ENCODE peak calls at places on chromosome 5, in eight cellular contexts. B, F, M, R, W, E, O and K are unnamed samples.

GRCh38 chr5:14773588-14773987 is 98.0 kb downstream of the ANKH start:
- DNase-seq in F (no peak), R (no peak), B (no peak), W (no peak), M (no peak), E (no peak), O (no peak), K (no peak)

GRCh38 chr5:43099615-43100014 is 21.1 kb upstream of the ZNF131 start:
- DNase-seq in O (no peak), F (no peak), B (no peak), M (no peak), R (no peak), E (no peak), W (no peak), K (no peak)

GRCh38 chr5:141986072-141986471 is 17.2 kb downstream of the RNF14 start:
- DNase-seq in B (no peak), M (no peak), F (no peak), W (no peak), R (no peak), O (no peak), E (no peak), K (no peak)

GRCh38 chr5:180441577-180441976 is 52.6 kb upstream of the CNOT6 start:
- DNase-seq in E (no peak), M (no peak), B (peak), F (peak), R (no peak), W (no peak), O (no peak), K (no peak)

GRCh38 chr5:132662925-132663770 is 5.2 kb downstream of the IL13 start:
- DNase-seq in F (no peak), O (no peak), E (no peak), B (no peak), R (no peak), W (peak), M (no peak), K (no peak)

GRCh38 chr5:169350759-169351240 is 49.9 kb upstream of the SLIT3 start:
- DNase-seq in B (peak), E (no peak), F (peak), R (peak), M (peak), O (peak), W (no peak), K (peak)

GRCh38 chr5:154516475-154516874 is 38.4 kb upstream of the HAND1 start:
- DNase-seq in O (no peak), F (no peak), M (no peak), E (no peak), B (no peak), R (no peak), W (no peak), K (peak)

GRCh38 chr5:98940586-98940985 is 11.8 kb upstream of the CHD1 start:
- DNase-seq in B (peak), F (no peak), R (no peak), M (peak), W (no peak), O (no peak), E (no peak), K (no peak)

GRCh38 chr5:96537386-96537785 is 104.3 kb upstream of the PCSK1 start:
- DNase-seq in E (no peak), W (peak), O (peak), M (peak), R (no peak), B (peak), F (no peak), K (no peak)

GRCh38 chr5:93925321-93925720 is 183.9 kb upstream of the POU5F2 start:
- DNase-seq in E (no peak), W (no peak), R (no peak), F (no peak), M (peak), O (peak), B (no peak), K (no peak)

GRCh38 chr5:115601709-115602584 is at the start of gene TICAM2:
- DNase-seq in E (peak), M (peak), F (peak), R (no peak), B (peak), W (peak), O (peak), K (peak)

GRCh38 chr5:163269624-163270023 is 167.8 kb upstream of the CCNG1 start:
- DNase-seq in O (peak), F (no peak), M (peak), B (no peak), E (no peak), W (no peak), R (no peak), K (no peak)

GRCh38 chr5:11166906-11167305 is 405.9 kb upstream of the DAP start:
- DNase-seq in W (no peak), F (no peak), O (peak), M (peak), E (no peak), R (no peak), B (no peak), K (peak)

GRCh38 chr5:38783011-38783551 is 62.7 kb upstream of the OSMR start:
- DNase-seq in B (peak), E (no peak), O (peak), W (no peak), M (peak), R (no peak), F (no peak), K (no peak)

GRCh38 chr5:176744584-176744965 is 65.8 kb upstream of the UNC5A start:
- DNase-seq in W (no peak), O (peak), F (no peak), E (no peak), B (peak), M (no peak), R (no peak), K (no peak)

GRCh38 chr5:142576303-142576702 is 109.6 kb downstream of the FGF1 start:
- DNase-seq in M (no peak), R (no peak), E (no peak), B (no peak), F (peak), W (no peak), O (no peak), K (no peak)

GRCh38 chr5:139194486-139194885 is 3.7 kb downstream of the SIL1 start:
- DNase-seq in E (no peak), M (no peak), F (no peak), W (no peak), B (no peak), O (no peak), R (no peak), K (no peak)

GRCh38 chr5:139193928-139194327 is 4.2 kb downstream of the SIL1 start:
- DNase-seq in E (no peak), R (no peak), F (no peak), M (no peak), W (peak), O (no peak), B (peak), K (peak)

DNA sequence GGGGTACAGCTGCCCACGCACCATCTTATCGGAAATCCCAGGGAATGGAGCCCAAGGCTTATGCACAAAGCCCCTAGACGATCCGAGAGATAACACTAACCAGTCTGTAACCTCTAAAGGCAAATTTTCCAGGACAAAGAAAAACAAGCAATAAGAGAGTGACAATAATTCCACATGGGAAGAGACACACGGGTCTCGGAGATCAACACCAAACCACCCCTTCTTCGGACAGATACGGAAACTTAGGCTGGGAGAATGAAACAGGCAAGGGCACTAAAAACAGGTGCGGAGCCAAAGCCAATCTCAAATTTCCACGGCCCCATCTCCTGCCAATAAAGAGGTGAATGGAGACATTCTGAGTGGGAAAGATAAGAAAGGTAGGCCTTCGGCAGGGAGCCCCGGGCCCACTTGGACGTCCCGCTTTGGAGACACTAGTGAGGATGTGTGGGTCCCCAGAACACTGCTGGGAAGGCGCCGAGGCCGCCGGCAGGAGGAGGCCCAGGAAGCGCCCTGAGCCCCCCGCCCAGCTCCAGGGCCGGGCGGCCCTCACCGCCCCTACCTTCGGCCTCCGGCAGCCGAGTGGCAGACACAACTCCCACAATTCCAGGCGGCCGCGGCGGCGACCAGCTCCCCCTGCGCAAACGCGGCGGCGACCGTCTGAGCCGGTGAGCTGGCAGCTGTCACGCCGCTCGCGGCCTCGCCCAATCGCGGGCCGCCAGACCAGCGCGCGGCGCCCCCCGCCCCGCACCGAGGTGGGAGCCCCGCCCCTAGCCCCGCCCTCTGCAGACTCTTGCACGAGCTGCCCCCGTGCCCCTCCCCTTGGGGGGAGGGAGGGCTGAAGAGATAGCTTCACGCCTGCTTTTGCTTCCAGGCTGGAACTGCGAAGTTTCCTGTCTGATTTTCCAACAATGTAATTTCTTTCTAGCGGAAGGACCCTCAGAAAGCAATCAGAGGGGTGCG is at the start of gene SIL1:
- DNase-seq in M (peak), R (peak), O (peak), B (peak), F (peak), E (peak), W (peak), K (peak)
- TF ChIP-seq CTCF in M (no peak), R (no peak), O (no peak), B (no peak), F (no peak), E (no peak), W (no peak), K (no peak)

DNA sequence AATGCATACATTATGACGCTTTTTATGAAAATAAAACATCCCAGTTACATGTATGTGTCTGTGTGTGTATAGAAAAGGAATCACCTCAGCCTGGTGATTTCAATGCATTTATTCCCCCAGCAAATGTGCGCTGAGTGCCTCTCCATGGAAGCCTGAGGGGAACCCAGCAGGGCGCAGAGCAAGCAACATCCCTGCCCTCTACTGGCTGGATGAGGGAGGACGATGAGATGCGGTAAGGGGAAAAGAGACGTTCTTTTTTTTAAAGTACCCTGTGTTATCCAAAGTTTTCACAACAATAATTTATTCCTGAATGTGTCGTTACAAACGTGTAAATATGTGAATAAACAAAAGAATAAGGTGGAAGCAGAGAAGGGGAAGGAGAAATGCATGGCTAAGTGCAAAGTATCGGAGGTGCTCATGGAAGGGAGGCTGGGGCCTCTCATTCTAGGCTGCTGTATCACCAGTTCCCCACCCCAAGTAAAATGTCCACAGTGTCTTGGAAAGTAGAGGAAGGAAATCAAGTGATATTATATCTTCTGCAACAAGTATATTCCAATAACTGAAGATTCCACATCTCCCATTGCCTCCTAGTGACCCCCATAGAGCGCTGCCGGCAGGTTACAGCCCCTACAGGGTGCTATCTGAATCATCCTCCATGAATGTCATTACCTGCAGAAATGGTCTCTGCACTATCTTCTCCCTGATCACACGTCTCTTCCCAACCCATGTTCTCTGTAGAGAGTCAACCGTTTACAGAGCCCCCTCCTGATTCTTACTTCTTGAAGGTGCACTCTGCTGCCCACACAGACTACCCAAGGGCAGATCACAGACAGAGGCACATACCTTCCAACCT is 13.0 kb upstream of the ABLIM3 start:
- DNase-seq in O (peak), B (peak), R (no peak), E (peak), W (peak), M (no peak), F (peak), K (no peak)
- TF ChIP-seq CTCF in O (peak), B (peak), R (peak), E (peak), W (peak), M (peak), F (peak), K (peak)

GRCh38 chr5:7816535-7816901 is 34.4 kb downstream of the CFAP90 start:
- DNase-seq in O (no peak), W (no peak), F (no peak), R (no peak), E (no peak), B (no peak), M (no peak), K (no peak)
- TF ChIP-seq CTCF in O (peak), W (peak), F (no peak), R (no peak), E (no peak), B (no peak), M (no peak), K (no peak)

GRCh38 chr5:6768590-6769230 is 55.5 kb downstream of the TENT4A start:
- DNase-seq in E (no peak), W (no peak), F (no peak), B (no peak), O (no peak), R (no peak), M (no peak), K (no peak)
- TF ChIP-seq CTCF in E (no peak), W (no peak), F (no peak), B (no peak), O (no peak), R (no peak), M (no peak), K (no peak)

GRCh38 chr5:18394154-18394804 is 760.0 kb downstream of the TAF11L14 start:
- DNase-seq in B (peak), R (no peak), O (peak), W (peak), E (peak), F (peak), M (peak), K (peak)
- TF ChIP-seq CTCF in B (peak), R (peak), O (peak), W (peak), E (peak), F (peak), M (peak), K (peak)

GRCh38 chr5:172445866-172446265 is 8.5 kb downstream of the SH3PXD2B start:
- DNase-seq in B (no peak), F (no peak), E (no peak), W (no peak), O (no peak), M (no peak), R (no peak), K (no peak)

GRCh38 chr5:172444110-172444510 is 10.2 kb downstream of the SH3PXD2B start:
- DNase-seq in B (peak), R (no peak), O (peak), W (no peak), M (peak), E (no peak), F (no peak), K (peak)

GRCh38 chr5:172446336-172447051 is 7.8 kb downstream of the SH3PXD2B start:
- DNase-seq in R (no peak), O (no peak), B (no peak), M (peak), F (no peak), E (no peak), W (no peak), K (peak)

GRCh38 chr5:172443441-172444109 is 10.8 kb downstream of the SH3PXD2B start:
- DNase-seq in B (peak), O (peak), E (peak), F (peak), W (peak), R (peak), M (peak), K (peak)

DNA sequence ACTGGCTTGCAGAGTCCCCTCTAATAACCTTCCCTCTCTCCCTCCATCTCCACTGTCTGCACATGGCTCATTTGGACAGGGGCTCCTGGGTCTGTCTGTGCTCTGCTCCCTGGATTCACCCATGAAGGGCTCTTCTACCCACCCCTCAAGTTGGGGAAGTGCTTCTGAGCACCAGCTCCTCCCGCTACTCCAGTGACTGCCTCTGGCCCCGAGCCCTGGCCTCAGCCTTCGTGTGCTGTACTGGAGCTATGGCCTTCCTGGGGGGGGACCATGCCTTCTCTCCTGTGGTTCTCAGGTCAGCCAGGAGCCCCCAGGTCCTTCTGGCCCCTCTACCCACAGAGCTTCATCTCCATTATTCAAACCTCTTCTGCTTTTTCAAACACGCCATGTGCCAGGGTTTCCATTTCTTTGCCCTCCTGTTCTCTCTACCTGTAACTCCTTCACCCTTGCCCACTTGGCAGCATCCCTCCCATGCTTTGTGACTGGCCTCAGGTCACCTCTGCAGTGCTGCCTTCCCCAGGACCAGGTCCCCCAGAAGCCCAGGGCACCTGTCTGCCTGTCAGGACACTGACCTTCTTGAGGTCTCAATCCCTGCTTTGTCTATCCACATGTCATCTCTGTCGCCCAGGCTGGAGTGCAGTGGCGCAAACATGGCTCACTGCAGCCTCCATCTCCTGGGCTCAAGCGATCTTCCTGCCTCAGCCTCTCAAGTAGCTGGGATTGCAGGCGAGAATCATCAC is 9.5 kb downstream of the SH3PXD2B start:
- DNase-seq in E (no peak), W (no peak), O (no peak), R (no peak), M (no peak), F (no peak), B (no peak), K (no peak)
- TF ChIP-seq CTCF in E (no peak), W (no peak), O (no peak), R (no peak), M (no peak), F (no peak), B (no peak), K (no peak)

GRCh38 chr5:82470185-82470584 is 192.0 kb upstream of the RPS23 start:
- DNase-seq in R (no peak), F (no peak), E (no peak), W (no peak), M (peak), O (peak), B (no peak), K (no peak)

GRCh38 chr5:82465235-82465634 is 187.1 kb upstream of the RPS23 start:
- DNase-seq in R (no peak), M (peak), F (no peak), O (no peak), E (no peak), W (no peak), B (no peak), K (no peak)

GRCh38 chr5:82467006-82467561 is 188.9 kb upstream of the RPS23 start:
- DNase-seq in M (no peak), E (no peak), R (no peak), O (no peak), B (peak), F (no peak), W (peak), K (peak)
- TF ChIP-seq CTCF in M (no peak), E (no peak), R (no peak), O (no peak), B (peak), F (no peak), W (no peak), K (no peak)

GRCh38 chr5:136058972-136059354 is 30.2 kb downstream of the TGFBI start:
- DNase-seq in W (no peak), E (no peak), B (no peak), F (no peak), O (no peak), M (no peak), R (no peak), K (no peak)

GRCh38 chr5:136057401-136057951 is 28.7 kb downstream of the TGFBI start:
- DNase-seq in E (no peak), W (no peak), B (peak), M (peak), F (no peak), R (no peak), O (peak), K (no peak)

GRCh38 chr5:136056336-136056735 is 27.5 kb downstream of the TGFBI start:
- DNase-seq in B (no peak), M (no peak), E (no peak), F (no peak), W (no peak), R (no peak), O (no peak), K (no peak)

GRCh38 chr5:136056771-136057335 is 28.1 kb downstream of the TGFBI start:
- DNase-seq in E (no peak), B (no peak), F (no peak), O (no peak), M (no peak), R (no peak), W (no peak), K (no peak)

GRCh38 chr5:136058031-136058971 is 29.5 kb downstream of the TGFBI start:
- DNase-seq in W (no peak), M (peak), B (peak), E (no peak), R (peak), O (peak), F (peak), K (peak)
- TF ChIP-seq CTCF in W (no peak), M (peak), B (peak), E (no peak), R (peak), O (peak), F (no peak), K (peak)